ENCODE peak calls at places on chromosomes 16 and 17, in ten cellular contexts. Q, K, W, E, T, S, Z, R, G and H are unnamed samples.

GRCh38 chr17:61407211-61407911 is 7.7 kb downstream of the TBX2 start:
- DNase-seq in K (no peak), T (no peak), Z (no peak), G (no peak), W (no peak), R (no peak), Q (no peak), S (no peak), E (no peak), H (no peak)

GRCh38 chr16:71726491-71727319 is 2.2 kb upstream of the PHLPP2 start:
- DNase-seq in R (no peak), Q (no peak), Z (no peak), E (no peak), K (no peak), W (no peak), G (no peak), T (no peak), S (no peak), H (no peak)

GRCh38 chr16:14148569-14148968 is 77.5 kb downstream of the MRTFB start:
- DNase-seq in S (no peak), G (no peak), W (no peak), Z (no peak), Q (no peak), E (no peak), K (peak), R (no peak), T (no peak), H (no peak)

GRCh38 chr16:85650864-85651811 is 37.6 kb downstream of the GINS2 start:
- DNase-seq in T (peak), G (no peak), E (no peak), R (no peak), Q (no peak), S (no peak), W (no peak), K (no peak), Z (no peak), H (no peak)

GRCh38 chr17:64007838-64008282 is 9.7 kb downstream of the PRR29 start:
- DNase-seq in E (no peak), G (no peak), K (no peak), Z (no peak), R (no peak), T (no peak), S (no peak), Q (no peak), W (no peak), H (no peak)

GRCh38 chr17:78494189-78494960 is 82.8 kb downstream of the DNAH17 start:
- DNase-seq in E (no peak), Z (no peak), K (no peak), W (no peak), Q (no peak), G (no peak), R (no peak), T (no peak), S (no peak), H (no peak)

GRCh38 chr16:66741971-66742396 is 9.4 kb downstream of the DYNC1LI2 start:
- DNase-seq in Z (no peak), K (no peak), R (no peak), T (no peak), G (peak), E (no peak), W (no peak), Q (no peak), S (no peak), H (no peak)

GRCh38 chr16:3283525-3284447 is 495 bp downstream of the ZNF263 start:
- DNase-seq in S (no peak), W (no peak), Q (no peak), R (no peak), G (no peak), Z (no peak), K (no peak), E (no peak), T (no peak), H (no peak)

GRCh38 chr16:86984286-86984685 is 332.9 kb downstream of the C16orf95 start:
- DNase-seq in W (no peak), S (no peak), R (no peak), Z (no peak), G (no peak), E (no peak), K (no peak), T (no peak), Q (no peak), H (no peak)

GRCh38 chr17:77269696-77270681 is 129.2 kb downstream of the SEC14L1 start:
- DNase-seq in E (no peak), W (no peak), Z (no peak), S (no peak), Q (no peak), G (no peak), T (no peak), R (no peak), K (no peak), H (no peak)

GRCh38 chr16:52976539-52977167 is 76.0 kb downstream of the CHD9NB start:
- DNase-seq in S (no peak), R (no peak), W (no peak), Z (no peak), T (no peak), Q (no peak), K (peak), E (no peak), G (peak), H (no peak)

GRCh38 chr17:19753661-19754463 is 5.8 kb upstream of the ALDH3A1 start:
- DNase-seq in K (peak), G (no peak), S (peak), E (no peak), Q (no peak), T (peak), R (no peak), W (no peak), Z (no peak), H (no peak)

GRCh38 chr16:81608515-81609209 is 164.1 kb downstream of the CMIP start:
- DNase-seq in R (no peak), S (no peak), W (no peak), E (no peak), K (no peak), Q (no peak), Z (no peak), T (peak), G (no peak), H (no peak)

GRCh38 chr16:54270711-54271110 is 15.9 kb downstream of the IRX3 start:
- DNase-seq in R (no peak), E (no peak), S (no peak), W (no peak), G (no peak), Q (no peak), Z (no peak), K (no peak), T (no peak), H (no peak)

GRCh38 chr16:508884-509736 is 18.4 kb upstream of the CAPN15 start:
- DNase-seq in T (no peak), S (no peak), Q (no peak), Z (no peak), W (no peak), E (no peak), K (no peak), G (no peak), R (no peak), H (no peak)

GRCh38 chr16:75195811-75196790 is 10.9 kb downstream of the CTRB2 start:
- DNase-seq in S (no peak), Z (no peak), E (no peak), K (no peak), Q (no peak), G (no peak), T (no peak), W (no peak), R (no peak), H (no peak)

GRCh38 chr17:12887088-12887487 is 97.8 kb downstream of the ARHGAP44 start:
- DNase-seq in G (no peak), K (no peak), Q (no peak), R (no peak), S (no peak), Z (no peak), T (no peak), E (no peak), W (no peak), H (no peak)

GRCh38 chr17:78130439-78131101 is at the start of gene TMC8:
- DNase-seq in G (no peak), S (no peak), W (no peak), T (no peak), R (peak), Z (no peak), E (peak), K (no peak), Q (no peak), H (no peak)